ENCODE peak calls at places on chromosomes 6 and 20, in four cellular contexts. F is psoas muscle, X is dorsolateral prefrontal cortex, B is NCI-H526. G is an unnamed sample.

GRCh38 chr6:46628498-46628897 is 24.1 kb downstream of the CYP39A1 start:
- DNase-seq in F (no peak), X (no peak), B (no peak), G (no peak)

GRCh38 chr6:30720738-30721197 is 616 bp downstream of the TUBB start:
- DNase-seq in F (peak), X (no peak), B (peak), G (no peak)

GRCh38 chr6:165676435-165677068 is 13.5 kb upstream of the PDE10A start:
- DNase-seq in F (no peak), X (no peak), B (no peak), G (no peak)

GRCh38 chr20:63854766-63855362 is 6.4 kb upstream of the ABHD16B start:
- DNase-seq in F (no peak), X (no peak), B (no peak), G (no peak)

GRCh38 chr6:88211446-88211845 is 45.3 kb upstream of the CNR1 start:
- DNase-seq in F (no peak), X (no peak), B (no peak), G (no peak)

GRCh38 chr6:147676896-147677295 is 168.4 kb downstream of the SAMD5 start:
- DNase-seq in F (no peak), X (no peak), B (no peak), G (no peak)

GRCh38 chr6:42100029-42100901 is 42.2 kb downstream of the C6orf132 start:
- DNase-seq in F (no peak), X (no peak), B (no peak), G (no peak)

GRCh38 chr20:37436527-37436926 is 84.5 kb upstream of the NNAT start:
- DNase-seq in F (no peak), X (no peak), B (no peak), G (no peak)

GRCh38 chr6:143707702-143708101 is 29.9 kb downstream of the PHACTR2 start:
- DNase-seq in F (no peak), X (no peak), B (no peak), G (no peak)

GRCh38 chr6:88008411-88008810 is 39.2 kb upstream of the SPACA1 start:
- DNase-seq in F (no peak), X (no peak), B (no peak), G (no peak)

GRCh38 chr6:22828179-22829062 is 259.1 kb downstream of the HDGFL1 start:
- DNase-seq in F (no peak), X (no peak), B (peak), G (no peak)

GRCh38 chr20:13865825-13866351 is 81.1 kb downstream of the NDUFAF5 start:
- DNase-seq in F (no peak), X (no peak), B (no peak), G (no peak)

GRCh38 chr6:35186571-35186970 is 27.2 kb upstream of the SCUBE3 start:
- DNase-seq in F (no peak), X (no peak), B (no peak), G (no peak)

GRCh38 chr6:161195418-161195817 is 78.4 kb downstream of the AGPAT4 start:
- DNase-seq in F (no peak), X (no peak), B (no peak), G (no peak)

GRCh38 chr6:11732036-11732545 is 46.5 kb downstream of the ADTRP start:
- DNase-seq in F (peak), X (no peak), B (no peak), G (no peak)